ENCODE peak calls at places on chromosomes 7 and 10, in seven cellular contexts. One of them, this sample, is unnamed. For H3K4me1, the result is how much of the 10 kb centered on the place peaks cover.

GRCh38 chr10:97590748-97591139 is 1.2 kb downstream of the C10orf62 start:
- DNase-seq in SK-N-SH: peak
- DNase-seq in HCT116: no peak
- DNase-seq in HepG2: no peak
- DNase-seq in H1: no peak
- DNase-seq in K562: no peak
- DNase-seq in GM12878: no peak
- DNase-seq in this sample: no peak

GRCh38 chr10:80292607-80293239 is 3.3 kb upstream of the MAT1A start:
- DNase-seq in SK-N-SH: no peak
- DNase-seq in HCT116: no peak
- DNase-seq in HepG2: peak
- DNase-seq in H1: no peak
- DNase-seq in K562: no peak
- DNase-seq in GM12878: no peak
- DNase-seq in this sample: no peak

GRCh38 chr7:6420680-6421079 is 27.1 kb downstream of the DAGLB start:
- DNase-seq in SK-N-SH: peak
- DNase-seq in HCT116: no peak
- DNase-seq in HepG2: no peak
- DNase-seq in H1: no peak
- DNase-seq in K562: no peak
- DNase-seq in GM12878: no peak
- DNase-seq in this sample: no peak

GRCh38 chr7:75966209-75966961 is 28.0 kb downstream of the TMEM120A start:
- DNase-seq in SK-N-SH: peak
- DNase-seq in HCT116: no peak
- DNase-seq in HepG2: no peak
- DNase-seq in H1: no peak
- DNase-seq in K562: no peak
- DNase-seq in GM12878: no peak
- DNase-seq in this sample: no peak

GRCh38 chr7:149795126-149795525 is 21.7 kb upstream of the ZNF467 start:
- DNase-seq in SK-N-SH: no peak
- DNase-seq in HCT116: no peak
- DNase-seq in HepG2: no peak
- DNase-seq in H1: no peak
- DNase-seq in K562: no peak
- DNase-seq in GM12878: no peak
- DNase-seq in this sample: no peak

GRCh38 chr7:99372275-99373085 is 2.0 kb upstream of the ARPC1B start:
- DNase-seq in SK-N-SH: no peak
- DNase-seq in HCT116: no peak
- DNase-seq in HepG2: peak
- DNase-seq in H1: no peak
- DNase-seq in K562: no peak
- DNase-seq in GM12878: no peak
- DNase-seq in this sample: no peak

GRCh38 chr10:118308664-118309063 is 33.5 kb downstream of the FAM204A start:
- DNase-seq in SK-N-SH: no peak
- DNase-seq in HCT116: no peak
- DNase-seq in HepG2: no peak
- DNase-seq in H1: no peak
- DNase-seq in K562: no peak
- DNase-seq in GM12878: no peak
- DNase-seq in this sample: no peak

GRCh38 chr10:44862006-44862751 is 49.0 kb upstream of the TMEM72 start:
- DNase-seq in SK-N-SH: no peak
- DNase-seq in HCT116: no peak
- DNase-seq in HepG2: no peak
- DNase-seq in H1: peak
- DNase-seq in K562: no peak
- DNase-seq in GM12878: no peak
- DNase-seq in this sample: no peak

GRCh38 chr10:45160266-45160665 is 155.1 kb downstream of the OR13A1 start:
- DNase-seq in SK-N-SH: no peak
- DNase-seq in HCT116: no peak
- DNase-seq in HepG2: no peak
- DNase-seq in H1: no peak
- DNase-seq in K562: no peak
- DNase-seq in GM12878: no peak
- DNase-seq in this sample: no peak

GRCh38 chr7:117402109-117402508 is 25.2 kb downstream of the ASZ1 start:
- DNase-seq in SK-N-SH: no peak
- DNase-seq in HCT116: no peak
- DNase-seq in HepG2: no peak
- DNase-seq in H1: no peak
- DNase-seq in K562: no peak
- DNase-seq in GM12878: no peak
- DNase-seq in this sample: no peak

GRCh38 chr7:97090761-97091353 is 26.6 kb upstream of the SDHAF3 start:
- DNase-seq in SK-N-SH: no peak
- DNase-seq in HCT116: no peak
- DNase-seq in HepG2: no peak
- DNase-seq in H1: no peak
- DNase-seq in K562: no peak
- DNase-seq in GM12878: no peak
- DNase-seq in this sample: no peak

GRCh38 chr7:140646931-140647647 is 6.5 kb upstream of the DENND2A start:
- DNase-seq in SK-N-SH: peak
- DNase-seq in HCT116: peak
- DNase-seq in HepG2: peak
- DNase-seq in H1: peak
- DNase-seq in K562: peak
- DNase-seq in GM12878: no peak
- DNase-seq in this sample: no peak

GRCh38 chr7:151080091-151080521 is 503 bp downstream of the FASTK start:
- DNase-seq in SK-N-SH: peak
- DNase-seq in HCT116: no peak
- DNase-seq in HepG2: no peak
- DNase-seq in H1: no peak
- DNase-seq in K562: no peak
- DNase-seq in GM12878: no peak
- DNase-seq in this sample: no peak

GRCh38 chr10:78863121-78863520 is 205.6 kb upstream of the ZMIZ1 start:
- DNase-seq in SK-N-SH: peak
- DNase-seq in HCT116: no peak
- DNase-seq in HepG2: no peak
- DNase-seq in H1: peak
- DNase-seq in K562: no peak
- DNase-seq in GM12878: no peak
- DNase-seq in this sample: no peak

GRCh38 chr7:122260336-122260735 is 44.2 kb downstream of the FEZF1 start:
- DNase-seq in SK-N-SH: no peak
- DNase-seq in HCT116: no peak
- DNase-seq in HepG2: no peak
- DNase-seq in H1: no peak
- DNase-seq in K562: no peak
- DNase-seq in GM12878: no peak
- DNase-seq in this sample: no peak

GRCh38 chr10:30581779-30582380 is 47.7 kb downstream of the LYZL2 start:
- DNase-seq in SK-N-SH: peak
- DNase-seq in HCT116: peak
- DNase-seq in HepG2: peak
- DNase-seq in H1: no peak
- DNase-seq in K562: peak
- DNase-seq in GM12878: no peak
- DNase-seq in this sample: peak

GRCh38 chr10:17951868-17952371 is at the start of gene SLC39A12:
- DNase-seq in SK-N-SH: no peak
- DNase-seq in HCT116: no peak
- DNase-seq in HepG2: no peak
- DNase-seq in H1: no peak
- DNase-seq in K562: no peak
- DNase-seq in GM12878: no peak
- DNase-seq in this sample: no peak

GRCh38 chr10:86160890-86161585 is 205.6 kb downstream of the GRID1 start:
- DNase-seq in SK-N-SH: no peak
- DNase-seq in HCT116: no peak
- DNase-seq in HepG2: no peak
- DNase-seq in H1: no peak
- DNase-seq in K562: no peak
- DNase-seq in GM12878: no peak
- DNase-seq in this sample: no peak

GRCh38 chr7:41130021-41130420 is 572.9 kb downstream of the INHBA start:
- DNase-seq in SK-N-SH: no peak
- DNase-seq in HCT116: no peak
- DNase-seq in HepG2: no peak
- DNase-seq in H1: no peak
- DNase-seq in K562: no peak
- DNase-seq in GM12878: no peak
- DNase-seq in this sample: no peak

GRCh38 chr7:129222064-129222463 is 2.8 kb upstream of the AHCYL2 start:
- DNase-seq in SK-N-SH: no peak
- DNase-seq in HCT116: no peak
- DNase-seq in HepG2: no peak
- DNase-seq in H1: no peak
- DNase-seq in K562: no peak
- DNase-seq in GM12878: no peak
- DNase-seq in this sample: no peak

GRCh38 chr10:132945894-132946255 is 3.5 kb upstream of the CFAP46 start:
- DNase-seq in SK-N-SH: no peak
- DNase-seq in HCT116: no peak
- DNase-seq in HepG2: no peak
- DNase-seq in H1: no peak
- DNase-seq in K562: no peak
- DNase-seq in GM12878: no peak
- DNase-seq in this sample: no peak

DNA sequence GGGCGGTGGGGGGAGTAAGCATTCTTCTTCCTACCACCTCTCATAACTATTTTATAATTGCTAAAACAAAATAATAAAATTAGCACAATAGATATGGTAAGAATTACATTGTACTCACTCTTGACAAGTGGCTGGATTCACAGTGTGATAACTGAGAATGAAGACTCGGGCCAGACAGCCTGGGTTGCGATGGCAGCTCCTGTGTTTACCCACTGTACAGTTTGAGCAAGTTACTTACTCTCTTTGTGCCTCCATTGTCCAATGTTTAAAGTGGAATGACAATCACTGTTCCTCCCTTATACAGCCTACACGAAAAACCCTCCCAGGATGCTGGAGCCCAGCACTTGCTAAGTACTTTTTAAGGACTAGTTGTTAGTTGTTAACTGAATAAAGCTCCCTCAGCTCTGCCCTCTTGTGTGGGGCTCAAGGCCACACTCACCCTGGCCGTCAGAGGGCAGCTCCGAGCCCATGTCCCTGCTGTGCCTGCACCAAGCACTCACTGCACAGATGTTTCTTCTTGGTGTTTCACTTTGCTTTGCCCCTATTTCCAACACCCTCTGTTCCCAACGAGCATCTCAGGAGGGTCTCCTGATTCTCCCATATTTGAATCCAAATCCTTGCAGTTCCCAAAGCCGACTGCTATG is 56.4 kb upstream of the NPS start:
- DNase-seq in SK-N-SH: no peak
- DNase-seq in HCT116: peak
- DNase-seq in HepG2: no peak
- DNase-seq in H1: peak
- DNase-seq in K562: no peak
- DNase-seq in GM12878: no peak
- DNase-seq in this sample: no peak
- TF ChIP-seq YY1 in SK-N-SH: no peak
- TF ChIP-seq YY1 in HCT116: no peak
- TF ChIP-seq YY1 in HepG2: no peak
- TF ChIP-seq YY1 in H1: no peak
- TF ChIP-seq YY1 in K562: no peak
- TF ChIP-seq YY1 in GM12878: no peak
- TF ChIP-seq YY1 in this sample: no peak

DNA sequence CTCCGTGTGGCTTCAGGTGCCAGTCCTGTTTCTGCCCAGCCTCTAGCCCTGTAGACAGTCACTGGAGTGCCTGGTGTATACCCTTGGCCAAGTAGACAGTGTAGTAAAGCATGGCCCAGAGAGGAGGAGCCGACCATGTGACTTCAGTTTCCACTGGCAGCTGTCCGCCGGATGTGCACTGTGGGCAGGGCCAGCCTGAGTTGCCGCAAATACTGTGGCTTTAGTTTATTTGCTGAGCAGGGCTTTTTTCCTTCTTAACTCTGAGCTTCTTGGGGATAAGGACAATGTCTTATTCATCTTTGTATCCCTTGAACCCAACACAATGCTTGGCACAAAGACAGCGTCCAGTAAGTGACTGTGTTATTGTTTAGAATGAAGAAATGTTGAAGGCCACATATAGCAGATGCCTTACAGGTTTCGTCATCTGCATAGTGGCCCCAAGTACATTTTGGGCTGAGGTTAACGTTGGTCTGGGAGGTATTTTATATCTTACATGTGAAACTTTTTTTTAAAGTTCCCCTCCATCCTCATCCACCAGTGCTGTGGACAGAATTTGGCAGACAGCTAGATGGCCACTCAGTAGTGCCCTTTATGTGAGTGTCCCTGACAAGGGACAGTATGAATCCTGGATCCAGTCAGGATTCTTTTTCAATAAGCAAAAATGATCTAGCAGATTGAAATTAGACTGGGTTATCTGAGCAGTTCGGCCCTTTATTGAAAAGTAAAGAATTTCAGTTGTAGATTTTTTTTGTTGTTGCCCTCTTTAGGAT is 40.6 kb downstream of the CYP17A1 start:
- DNase-seq in SK-N-SH: no peak
- DNase-seq in HCT116: no peak
- DNase-seq in HepG2: no peak
- DNase-seq in H1: no peak
- DNase-seq in K562: no peak
- DNase-seq in GM12878: peak
- DNase-seq in this sample: no peak
- H3K4me3 ChIP-seq in SK-N-SH: no peak
- H3K4me3 ChIP-seq in HCT116: no peak
- H3K4me3 ChIP-seq in HepG2: no peak
- H3K4me3 ChIP-seq in H1: no peak
- H3K4me3 ChIP-seq in K562: no peak
- H3K4me3 ChIP-seq in GM12878: peak
- H3K4me3 ChIP-seq in this sample: no peak

GRCh38 chr10:6657669-6658068 is 77.6 kb upstream of the PRKCQ start:
- DNase-seq in SK-N-SH: no peak
- DNase-seq in HCT116: no peak
- DNase-seq in HepG2: no peak
- DNase-seq in H1: no peak
- DNase-seq in K562: no peak
- DNase-seq in GM12878: no peak
- DNase-seq in this sample: no peak
- H3K4me1 ChIP-seq in SK-N-SH: under half
- H3K4me1 ChIP-seq in HCT116: under half
- H3K4me1 ChIP-seq in HepG2: under half
- H3K4me1 ChIP-seq in H1: under half
- H3K4me1 ChIP-seq in K562: under half
- H3K4me1 ChIP-seq in GM12878: under half
- H3K4me1 ChIP-seq in this sample: under half

DNA sequence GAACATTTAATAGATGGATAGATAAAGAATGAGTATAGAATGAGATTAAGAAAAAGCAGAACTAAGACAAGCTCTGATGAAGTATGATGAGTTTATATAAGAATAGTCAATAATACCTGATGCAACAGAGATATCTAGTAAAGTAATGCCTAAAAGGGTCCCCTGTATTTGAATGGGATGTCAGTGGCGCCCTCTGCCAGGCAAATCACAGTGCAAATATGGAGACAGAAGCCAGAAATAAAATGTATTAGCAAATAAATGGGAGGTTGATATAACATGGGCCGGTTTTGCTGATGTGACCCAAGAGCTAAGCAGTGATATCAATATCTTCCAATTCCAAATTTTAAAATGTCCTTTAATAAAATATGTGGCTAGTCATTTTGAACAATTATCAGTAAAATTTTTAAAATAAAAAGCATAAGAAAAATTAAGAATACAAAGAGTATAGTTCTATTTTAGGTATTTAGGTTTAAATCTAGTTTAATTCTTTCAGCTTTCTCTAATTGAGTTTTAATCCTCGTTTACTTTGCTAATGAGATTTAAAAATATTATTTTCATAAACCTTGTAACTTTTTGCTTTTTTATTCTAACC is 62.6 kb downstream of the ADK start:
- DNase-seq in SK-N-SH: peak
- DNase-seq in HCT116: peak
- DNase-seq in HepG2: peak
- DNase-seq in H1: no peak
- DNase-seq in K562: peak
- DNase-seq in GM12878: no peak
- DNase-seq in this sample: no peak
- TF ChIP-seq YY1 in SK-N-SH: no peak
- TF ChIP-seq YY1 in HCT116: peak
- TF ChIP-seq YY1 in HepG2: no peak
- TF ChIP-seq YY1 in H1: peak
- TF ChIP-seq YY1 in K562: no peak
- TF ChIP-seq YY1 in GM12878: peak
- TF ChIP-seq YY1 in this sample: no peak

This sample was measured in NT2/D1.